ENCODE peak calls at places on chromosome X, in four cellular contexts. F, T, J and Y are unnamed samples.

GRCh38 chrX:19765628-19766027 is 121.8 kb downstream of the SH3KBP1 start:
- DNase-seq in J (no peak), T (no peak), F (no peak), Y (no peak)

GRCh38 chrX:13360146-13360545 is 40.3 kb upstream of the ATXN3L start:
- DNase-seq in F (peak; percentile 48), J (no peak), T (no peak), Y (no peak)

GRCh38 chrX:57528670-57529255 is 63.0 kb upstream of the ZXDB start:
- DNase-seq in J (no peak), T (no peak), F (no peak), Y (no peak)

GRCh38 chrX:120200851-120201250 is 42.4 kb downstream of the RHOXF2 start:
- DNase-seq in F (no peak), J (no peak), T (peak; percentile 31), Y (no peak)

GRCh38 chrX:123468481-123468880 is 264.4 kb downstream of the THOC2 start:
- DNase-seq in J (no peak), F (no peak), T (no peak), Y (no peak)

GRCh38 chrX:11364835-11365234 is 71.6 kb downstream of the AMELX start:
- DNase-seq in T (no peak), F (no peak), J (no peak), Y (no peak)

GRCh38 chrX:52574416-52575275 is 57.8 kb upstream of the XAGE1B start:
- DNase-seq in T (no peak), J (peak; percentile 42), F (no peak), Y (no peak)

GRCh38 chrX:727738-728621 is 97.4 kb downstream of the SHOX start:
- DNase-seq in J (no peak), T (no peak), F (no peak), Y (no peak)

GRCh38 chrX:40773809-40774208 is 38.5 kb upstream of the MED14 start:
- DNase-seq in J (peak; percentile 60), T (no peak), F (no peak), Y (no peak)

GRCh38 chrX:71103110-71103983 is 3.2 kb downstream of the CXorf65 start:
- DNase-seq in J (no peak), T (no peak), F (no peak), Y (no peak)